ENCODE peak calls at places on chromosomes 11 and 22, in nine cellular contexts. U, S, F, V, T, N, G, L and B are unnamed samples.

GRCh38 chr11:117378966-117379865 is 51.6 kb downstream of the CEP164 start:
- DNase-seq in V (no peak), T (no peak), G (no peak), S (no peak), N (no peak), F (no peak), U (peak), L (no peak), B (no peak)

GRCh38 chr11:17544181-17544622 is at the start of gene USH1C:
- DNase-seq in G (no peak), N (no peak), L (no peak), F (peak), T (no peak), U (no peak), V (peak), S (no peak), B (no peak)

GRCh38 chr22:25352294-25352680 is 132.8 kb downstream of the CRYBB2 start:
- DNase-seq in S (no peak), L (no peak), N (no peak), V (no peak), T (no peak), U (no peak), G (no peak), F (no peak), B (no peak)

GRCh38 chr22:17785185-17786184 is 11.2 kb upstream of the BID start:
- DNase-seq in L (no peak), V (peak), G (no peak), U (no peak), N (peak), T (no peak), S (peak), F (peak), B (no peak)

GRCh38 chr11:37450613-37451012 is 852.6 kb upstream of the RAG2 start:
- DNase-seq in S (peak), F (no peak), T (no peak), G (peak), V (no peak), N (no peak), L (no peak), U (no peak), B (no peak)

GRCh38 chr11:10770626-10771254 is 19.7 kb downstream of the CTR9 start:
- DNase-seq in S (peak), U (no peak), F (peak), V (peak), L (no peak), N (no peak), T (peak), G (peak), B (no peak)

GRCh38 chr11:39239553-39239952 is 2219.9 kb downstream of the LRRC4C start:
- DNase-seq in T (no peak), V (no peak), S (no peak), L (no peak), N (no peak), F (no peak), U (no peak), G (no peak), B (no peak)

GRCh38 chr11:109818303-109818702 is 274.9 kb upstream of the ZC3H12C start:
- DNase-seq in U (no peak), S (no peak), L (no peak), G (no peak), T (no peak), V (no peak), F (no peak), N (no peak), B (no peak)

GRCh38 chr22:50627914-50628542 is at the start of gene ARSA:
- DNase-seq in S (peak), F (peak), N (peak), T (peak), V (peak), G (peak), U (peak), L (no peak), B (no peak)

GRCh38 chr11:120714448-120714847 is 202.9 kb downstream of the GRIK4 start:
- DNase-seq in L (no peak), F (no peak), U (no peak), N (no peak), S (peak), V (no peak), G (no peak), T (no peak), B (peak)

GRCh38 chr11:120717623-120718022 is 206.1 kb downstream of the GRIK4 start:
- DNase-seq in F (no peak), T (no peak), L (no peak), N (no peak), G (no peak), S (no peak), V (no peak), U (no peak), B (no peak)

GRCh38 chr11:120717042-120717441 is 205.5 kb downstream of the GRIK4 start:
- DNase-seq in U (no peak), L (no peak), S (no peak), N (no peak), G (no peak), F (no peak), V (no peak), T (no peak), B (no peak)

GRCh38 chr11:120712862-120713770 is 201.6 kb downstream of the GRIK4 start:
- DNase-seq in G (no peak), V (no peak), N (no peak), T (no peak), F (no peak), S (no peak), U (no peak), L (no peak), B (no peak)

DNA sequence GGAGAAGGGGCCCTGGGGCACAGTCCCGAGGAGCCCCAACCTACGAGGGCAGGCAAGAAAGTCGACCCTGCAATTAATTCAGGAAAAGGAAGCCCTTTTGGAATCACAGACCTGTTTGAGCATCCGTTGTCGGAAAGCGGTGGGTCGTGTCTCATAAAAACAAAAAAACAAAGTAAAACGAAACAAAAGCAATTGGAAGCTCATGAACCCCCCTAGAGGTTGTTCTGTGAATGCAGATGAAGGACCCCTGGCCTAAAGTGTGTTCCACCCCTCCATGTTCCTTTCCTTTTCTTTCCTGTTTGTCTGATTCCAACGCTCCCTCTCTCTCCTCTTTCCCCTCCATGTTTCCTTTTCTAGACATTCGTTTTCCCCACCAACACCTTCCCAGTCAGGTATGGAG is 203.7 kb downstream of the GRIK4 start:
- DNase-seq in F (no peak), U (no peak), N (no peak), L (no peak), G (no peak), V (no peak), T (no peak), S (peak), B (no peak)
- TF ChIP-seq CTCF in F (no peak), U (no peak), N (no peak), L (no peak), G (peak), V (peak), T (no peak), S (peak), B (peak)

GRCh38 chr22:40054486-40054885 is 59.7 kb downstream of the FAM83F start:
- DNase-seq in S (no peak), L (no peak), U (no peak), N (no peak), F (no peak), T (no peak), V (no peak), G (no peak), B (no peak)
- H3K4me3 ChIP-seq in S (no peak), L (no peak), U (no peak), N (no peak), F (no peak), T (no peak), V (no peak), G (no peak), B (no peak)

DNA sequence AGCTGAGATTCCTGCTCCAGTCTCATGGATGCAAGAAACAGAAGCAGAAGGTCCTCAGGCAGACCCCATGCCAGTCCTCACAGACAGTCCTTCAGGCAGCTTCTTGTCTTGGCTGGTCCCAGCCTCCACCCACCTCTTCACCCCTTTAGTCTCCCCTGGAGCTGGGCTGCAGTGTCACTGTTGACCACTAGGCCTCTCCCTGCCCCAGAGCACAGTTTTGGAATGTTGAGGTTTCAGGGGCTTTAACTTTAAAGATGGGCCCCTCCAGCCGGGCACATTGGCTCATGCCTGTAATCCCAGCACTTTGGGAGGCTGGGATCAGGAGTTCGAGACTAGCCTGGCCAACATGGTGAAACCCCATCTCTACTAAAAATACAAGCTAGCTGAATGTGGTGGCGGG is 39.5 kb upstream of the GCAT start:
- DNase-seq in V (no peak), U (no peak), S (no peak), T (no peak), F (no peak), L (no peak), N (no peak), G (no peak), B (no peak)
- TF ChIP-seq CTCF in V (peak), U (no peak), S (peak), T (no peak), F (no peak), L (peak), N (no peak), G (peak), B (peak)

DNA sequence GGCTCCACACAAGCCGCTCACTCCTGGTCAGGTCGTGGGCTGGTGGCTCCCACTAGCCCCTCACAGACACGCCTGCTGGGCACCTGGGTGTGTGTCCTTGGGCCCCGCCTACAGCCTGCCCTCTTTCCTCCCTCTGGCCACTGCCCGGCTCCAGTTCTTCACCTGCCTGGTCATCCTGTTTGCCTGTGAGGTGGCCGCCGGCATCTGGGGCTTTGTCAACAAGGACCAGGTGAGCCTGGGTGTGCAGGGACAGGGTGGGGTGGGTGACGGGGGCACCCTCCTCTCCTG is 5.8 kb upstream of the TSSC4 start:
- DNase-seq in F (no peak), T (no peak), N (no peak), L (no peak), S (no peak), U (no peak), G (no peak), V (no peak), B (no peak)
- H3K4me3 ChIP-seq in F (no peak), T (no peak), N (no peak), L (no peak), S (no peak), U (no peak), G (no peak), V (no peak), B (no peak)